ENCODE peak calls at places on chromosomes 13 and 19, in ten cellular contexts. O, T, U, X, M, G, Q, C, W and D are unnamed samples.
A peak's percentile ranks its signal among the peaks of the same experiment; 100 is the strongest.

GRCh38 chr13:112567161-112567862 is 20.6 kb downstream of the TUBGCP3 start:
- DNase-seq in X (no peak), O (no peak), T (no peak), G (no peak), W (no peak), C (no peak), U (no peak), Q (no peak), M (no peak), D (no peak)

GRCh38 chr13:104831823-104832222 is 1703.6 kb downstream of the EFNB2 start:
- DNase-seq in T (no peak), M (no peak), X (no peak), U (no peak), C (no peak), G (no peak), Q (no peak), W (no peak), O (no peak), D (no peak)

GRCh38 chr13:76886005-76886291 is 257 bp downstream of the KCTD12 start:
- DNase-seq in C (no peak), T (no peak), W (no peak), M (no peak), U (no peak), G (no peak), X (no peak), Q (no peak), O (no peak), D (no peak)

GRCh38 chr13:59103004-59103768 is 1060.5 kb downstream of the DIAPH3 start:
- DNase-seq in O (no peak), U (no peak), C (no peak), G (peak; percentile 56), T (peak; percentile 45), M (no peak), Q (no peak), W (no peak), X (peak; percentile 29), D (peak; percentile 89)

GRCh38 chr19:7851623-7852500 is 21.8 kb downstream of the EVI5L start:
- DNase-seq in U (no peak), T (no peak), W (no peak), O (no peak), X (no peak), Q (no peak), G (no peak), C (no peak), M (no peak), D (no peak)

GRCh38 chr19:17170538-17171297 is 44.4 kb upstream of the USE1 start:
- DNase-seq in G (no peak), O (no peak), C (no peak), W (no peak), M (no peak), U (no peak), T (no peak), X (peak; percentile 6), Q (no peak), D (no peak)

GRCh38 chr19:32676186-32676894 is 692 bp downstream of the RGS9BP start:
- DNase-seq in M (no peak), W (peak; percentile 12), Q (peak; percentile 16), C (no peak), X (no peak), O (no peak), G (no peak), U (no peak), T (no peak), D (no peak)

GRCh38 chr13:114019367-114019766 is 45.5 kb upstream of the C13orf46 start:
- DNase-seq in C (no peak), W (no peak), M (peak; percentile 27), O (no peak), Q (no peak), T (peak; percentile 63), G (no peak), U (no peak), X (no peak), D (no peak)

GRCh38 chr19:14758816-14759215 is 19.5 kb downstream of the ADGRE2 start:
- DNase-seq in M (peak; percentile 57), G (no peak), O (peak; percentile 21), T (no peak), U (peak; percentile 8), X (no peak), W (no peak), Q (no peak), C (no peak), D (no peak)

GRCh38 chr13:93326427-93326826 is 99.8 kb downstream of the GPC6 start:
- DNase-seq in Q (no peak), M (no peak), G (no peak), O (no peak), X (no peak), U (no peak), C (no peak), T (no peak), W (no peak), D (no peak)

GRCh38 chr19:54631489-54631888 is 1.2 kb downstream of the LILRB1 start:
- DNase-seq in T (no peak), W (no peak), C (no peak), U (no peak), Q (no peak), M (no peak), O (no peak), X (no peak), G (no peak), D (no peak)

GRCh38 chr19:47658431-47659383 is 49.8 kb downstream of the BICRA start:
- DNase-seq in G (no peak), T (no peak), Q (no peak), X (peak; percentile 47), O (peak; percentile 79), C (no peak), W (no peak), U (no peak), M (no peak), D (peak; percentile 87)

GRCh38 chr13:71624641-71625040 is 242.4 kb downstream of the DACH1 start:
- DNase-seq in Q (no peak), G (no peak), U (no peak), T (peak; percentile 14), O (no peak), C (no peak), W (no peak), M (no peak), X (no peak), D (no peak)

GRCh38 chr13:79808475-79808874 is 327.5 kb downstream of the NDFIP2 start:
- DNase-seq in Q (no peak), U (no peak), X (no peak), W (no peak), M (no peak), C (no peak), G (no peak), O (no peak), T (no peak), D (no peak)

GRCh38 chr19:13758795-13759194 is 5.5 kb upstream of the MRI1 start:
- DNase-seq in M (no peak), W (no peak), O (no peak), Q (no peak), G (no peak), C (no peak), X (no peak), T (no peak), U (no peak), D (no peak)
- H3K4me3 ChIP-seq in M (no peak overlapping the region), W (no peak overlapping the region), O (no peak overlapping the region), Q (no peak overlapping the region), G (no peak overlapping the region), C (no peak overlapping the region), X (no peak overlapping the region), T (no peak overlapping the region), U (no peak overlapping the region), D (no peak overlapping the region)

DNA sequence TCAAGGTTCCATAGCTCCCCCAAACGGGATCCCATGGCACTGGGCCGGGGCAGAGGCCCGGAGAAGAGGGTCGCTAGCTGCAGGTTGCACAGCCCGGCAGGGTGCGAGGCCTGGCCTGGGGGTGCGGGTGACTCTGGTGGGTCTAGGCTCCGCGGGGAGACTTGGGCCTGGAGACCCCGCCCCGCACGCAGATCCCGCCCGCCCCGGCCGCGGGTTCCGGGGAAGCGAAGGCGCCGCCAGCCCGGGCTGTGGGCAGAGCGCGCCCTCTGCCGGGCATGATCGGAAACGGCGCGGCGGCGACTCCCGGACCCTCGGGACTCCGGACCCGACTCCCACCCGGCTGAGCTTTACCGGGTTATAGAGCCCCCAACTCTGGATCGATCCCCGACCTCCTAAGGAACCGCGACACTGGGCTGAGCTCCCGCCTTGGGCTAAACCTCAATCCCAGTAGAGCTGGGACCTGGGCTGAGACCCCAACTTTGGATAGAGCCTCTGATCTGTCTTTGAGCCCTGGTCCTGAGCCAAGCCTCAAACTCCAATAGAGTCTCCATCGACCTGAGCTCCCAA is 3.1 kb upstream of the TNFAIP8L1 start:
- DNase-seq in X (no peak), G (peak; percentile 37), U (no peak), M (no peak), O (peak; percentile 65), C (no peak), T (peak; percentile 83), W (peak; percentile 83), Q (peak; percentile 55), D (peak; percentile 51)
- H3K4me3 ChIP-seq in X (peak overlapping the region; percentile 46), G (peak overlapping the region; percentile 66), U (peak overlapping the region; percentile 39), M (peak overlapping the region; percentile 60), O (peak overlapping the region; percentile 30), C (peak overlapping the region; percentile 66), T (peak overlapping the region; percentile 56), W (peak overlapping the region; percentile 25), Q (peak overlapping the region; percentile 66), D (peak overlapping the region; percentile 45)

DNA sequence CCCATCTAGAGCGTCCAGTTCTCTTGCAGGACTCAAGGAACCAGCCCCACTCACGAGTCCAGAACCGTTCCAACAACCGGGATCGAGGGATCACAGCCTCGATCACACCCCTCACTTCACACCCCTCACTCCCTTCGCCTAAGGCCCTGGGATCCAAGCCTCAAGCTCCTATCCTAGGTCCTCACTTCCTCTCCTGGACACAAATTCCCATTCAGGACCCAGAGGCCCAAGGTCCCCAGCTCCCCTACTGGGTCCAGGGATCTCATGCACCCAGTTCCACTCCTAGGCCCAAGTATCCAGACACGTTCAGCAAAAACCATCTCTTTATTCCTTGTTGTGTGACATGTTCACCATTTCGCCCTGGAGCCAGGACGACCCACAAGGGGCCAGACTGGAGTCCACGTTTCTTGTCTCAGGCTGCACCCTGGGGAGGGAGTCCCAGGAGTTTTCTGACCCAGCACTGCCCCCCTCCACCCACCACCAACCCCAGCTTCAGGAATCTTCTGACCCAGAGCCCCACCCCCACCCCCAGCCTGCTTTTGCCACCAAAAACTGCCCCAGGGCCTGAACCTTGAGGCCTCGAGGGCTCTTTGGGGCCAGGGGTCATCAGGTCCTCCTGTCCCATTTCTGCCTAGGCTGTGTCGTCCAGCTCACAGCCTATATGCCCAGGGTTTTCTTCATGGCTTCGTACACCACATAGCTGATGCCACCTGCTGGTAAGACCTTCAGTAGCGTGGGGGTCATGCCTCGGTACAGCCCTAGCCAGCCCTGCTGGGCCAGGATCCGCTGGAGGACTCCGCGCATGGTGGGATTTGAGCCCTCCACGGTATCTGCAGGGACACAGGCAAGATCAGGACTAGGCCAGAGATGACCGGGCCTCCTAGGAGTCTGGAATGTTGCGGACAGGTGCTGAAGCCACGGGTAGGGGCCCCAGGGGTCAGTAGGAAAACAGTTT is 1.4 kb upstream of the KHSRP start:
- DNase-seq in T (no peak), O (no peak), C (no peak), U (no peak), Q (no peak), G (no peak), M (no peak), W (no peak), X (no peak), D (no peak)
- H3K4me3 ChIP-seq in T (no peak overlapping the region), O (peak overlapping the region; percentile 23), C (peak overlapping the region; percentile 6), U (peak overlapping the region; percentile 26), Q (peak overlapping the region; percentile 39), G (no peak overlapping the region), M (no peak overlapping the region), W (no peak overlapping the region), X (peak overlapping the region; percentile 4), D (no peak overlapping the region)

DNA sequence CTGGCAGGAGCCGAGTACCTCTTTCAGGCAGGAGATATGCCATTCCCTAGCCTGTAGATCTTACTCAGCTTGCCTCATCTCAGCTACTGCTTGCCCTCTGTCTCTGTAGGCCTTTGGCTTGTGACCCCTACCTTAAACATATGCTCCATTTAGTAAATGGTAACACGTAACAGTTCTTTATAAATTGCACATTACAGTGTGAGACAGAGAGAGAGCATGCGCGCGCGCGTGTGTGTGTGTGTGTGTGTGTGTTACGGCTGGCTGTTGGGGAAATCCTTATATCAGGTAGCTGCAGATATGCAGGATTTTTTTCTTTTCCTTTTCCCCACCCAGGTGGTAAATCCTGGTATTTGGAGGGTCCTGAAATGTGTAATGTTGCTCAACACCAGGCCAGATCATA is 4.2 kb downstream of the SPINT2 start:
- DNase-seq in Q (no peak), U (no peak), G (no peak), W (peak; percentile 15), X (no peak), C (no peak), M (no peak), T (no peak), O (no peak), D (no peak)
- H3K4me3 ChIP-seq in Q (no peak overlapping the region), U (peak overlapping the region; percentile 98), G (no peak overlapping the region), W (no peak overlapping the region), X (no peak overlapping the region), C (no peak overlapping the region), M (no peak overlapping the region), T (no peak overlapping the region), O (peak overlapping the region; percentile 12), D (no peak overlapping the region)